ENCODE peak calls at places on chromosomes 2 and 18, in six cellular contexts. One of them, this sample, is unnamed.
A peak's percentile ranks its signal among the peaks of the same experiment; 100 is the strongest.

GRCh38 chr2:151891566-151892194 is 63.5 kb upstream of the ARL5A start:
- DNase-seq in kidney tubule cell: peak; percentile 48
- DNase-seq in stimulated activated CD4-positive, alpha-beta T cell treated with anti-CD3 and anti-CD28 coated beads, Interleukin-1b, Interleukin-23, amount 100 ng/mL, for 24 hours: no peak
- DNase-seq in uterus: no peak
- DNase-seq in mesenchymal stem cell: no peak
- DNase-seq in cerebellum: peak; percentile 72
- DNase-seq in this sample: no peak

GRCh38 chr2:171390941-171391516 is 42.8 kb downstream of the METTL8 start:
- DNase-seq in kidney tubule cell: peak; percentile 55
- DNase-seq in stimulated activated CD4-positive, alpha-beta T cell treated with anti-CD3 and anti-CD28 coated beads, Interleukin-1b, Interleukin-23, amount 100 ng/mL, for 24 hours: no peak
- DNase-seq in uterus: no peak
- DNase-seq in mesenchymal stem cell: no peak
- DNase-seq in cerebellum: no peak
- DNase-seq in this sample: no peak

GRCh38 chr2:45699032-45699658 is 47.7 kb downstream of the PRKCE start:
- DNase-seq in kidney tubule cell: peak; percentile 82
- DNase-seq in stimulated activated CD4-positive, alpha-beta T cell treated with anti-CD3 and anti-CD28 coated beads, Interleukin-1b, Interleukin-23, amount 100 ng/mL, for 24 hours: no peak
- DNase-seq in uterus: no peak
- DNase-seq in mesenchymal stem cell: peak; percentile 79
- DNase-seq in cerebellum: no peak
- DNase-seq in this sample: no peak

GRCh38 chr18:70578480-70578879 is 289.6 kb downstream of the SOCS6 start:
- DNase-seq in kidney tubule cell: no peak
- DNase-seq in stimulated activated CD4-positive, alpha-beta T cell treated with anti-CD3 and anti-CD28 coated beads, Interleukin-1b, Interleukin-23, amount 100 ng/mL, for 24 hours: no peak
- DNase-seq in uterus: no peak
- DNase-seq in mesenchymal stem cell: no peak
- DNase-seq in cerebellum: no peak
- DNase-seq in this sample: no peak

GRCh38 chr2:143575340-143575739 is 446.1 kb downstream of the ARHGAP15 start:
- DNase-seq in kidney tubule cell: peak; percentile 7
- DNase-seq in stimulated activated CD4-positive, alpha-beta T cell treated with anti-CD3 and anti-CD28 coated beads, Interleukin-1b, Interleukin-23, amount 100 ng/mL, for 24 hours: no peak
- DNase-seq in uterus: no peak
- DNase-seq in mesenchymal stem cell: no peak
- DNase-seq in cerebellum: no peak
- DNase-seq in this sample: no peak

GRCh38 chr2:64979744-64980143 is 9.5 kb upstream of the SLC1A4 start:
- DNase-seq in kidney tubule cell: peak; percentile 50
- DNase-seq in stimulated activated CD4-positive, alpha-beta T cell treated with anti-CD3 and anti-CD28 coated beads, Interleukin-1b, Interleukin-23, amount 100 ng/mL, for 24 hours: no peak
- DNase-seq in uterus: no peak
- DNase-seq in mesenchymal stem cell: no peak
- DNase-seq in cerebellum: no peak
- DNase-seq in this sample: no peak

GRCh38 chr2:222310747-222311320 is 12.0 kb upstream of the PAX3 start:
- DNase-seq in kidney tubule cell: no peak
- DNase-seq in stimulated activated CD4-positive, alpha-beta T cell treated with anti-CD3 and anti-CD28 coated beads, Interleukin-1b, Interleukin-23, amount 100 ng/mL, for 24 hours: no peak
- DNase-seq in uterus: no peak
- DNase-seq in mesenchymal stem cell: no peak
- DNase-seq in cerebellum: no peak
- DNase-seq in this sample: no peak

GRCh38 chr2:129661942-129662341 is 317.5 kb upstream of the RAB6C start:
- DNase-seq in kidney tubule cell: no peak
- DNase-seq in stimulated activated CD4-positive, alpha-beta T cell treated with anti-CD3 and anti-CD28 coated beads, Interleukin-1b, Interleukin-23, amount 100 ng/mL, for 24 hours: no peak
- DNase-seq in uterus: no peak
- DNase-seq in mesenchymal stem cell: no peak
- DNase-seq in cerebellum: no peak
- DNase-seq in this sample: no peak

GRCh38 chr2:45612741-45613140 is 1.7 kb upstream of the SRBD1 start:
- DNase-seq in kidney tubule cell: no peak
- DNase-seq in stimulated activated CD4-positive, alpha-beta T cell treated with anti-CD3 and anti-CD28 coated beads, Interleukin-1b, Interleukin-23, amount 100 ng/mL, for 24 hours: no peak
- DNase-seq in uterus: no peak
- DNase-seq in mesenchymal stem cell: peak; percentile 82
- DNase-seq in cerebellum: no peak
- DNase-seq in this sample: no peak

GRCh38 chr2:110105608-110106467 is 9.8 kb downstream of the MALL start:
- DNase-seq in kidney tubule cell: peak; percentile 98
- DNase-seq in stimulated activated CD4-positive, alpha-beta T cell treated with anti-CD3 and anti-CD28 coated beads, Interleukin-1b, Interleukin-23, amount 100 ng/mL, for 24 hours: no peak
- DNase-seq in uterus: no peak
- DNase-seq in mesenchymal stem cell: peak; percentile 63
- DNase-seq in cerebellum: no peak
- DNase-seq in this sample: no peak

GRCh38 chr18:48541026-48541746 is 2.4 kb downstream of the CTIF start:
- DNase-seq in kidney tubule cell: peak; percentile 81
- DNase-seq in stimulated activated CD4-positive, alpha-beta T cell treated with anti-CD3 and anti-CD28 coated beads, Interleukin-1b, Interleukin-23, amount 100 ng/mL, for 24 hours: no peak
- DNase-seq in uterus: peak; percentile 73
- DNase-seq in mesenchymal stem cell: peak; percentile 85
- DNase-seq in cerebellum: peak; percentile 71
- DNase-seq in this sample: peak; percentile 39

GRCh38 chr18:23903971-23904370 is 110.6 kb upstream of the TTC39C start:
- DNase-seq in kidney tubule cell: no peak
- DNase-seq in stimulated activated CD4-positive, alpha-beta T cell treated with anti-CD3 and anti-CD28 coated beads, Interleukin-1b, Interleukin-23, amount 100 ng/mL, for 24 hours: no peak
- DNase-seq in uterus: no peak
- DNase-seq in mesenchymal stem cell: no peak
- DNase-seq in cerebellum: no peak
- DNase-seq in this sample: no peak

GRCh38 chr2:188079176-188079575 is 212.5 kb upstream of the GULP1 start:
- DNase-seq in kidney tubule cell: peak; percentile 91
- DNase-seq in stimulated activated CD4-positive, alpha-beta T cell treated with anti-CD3 and anti-CD28 coated beads, Interleukin-1b, Interleukin-23, amount 100 ng/mL, for 24 hours: no peak
- DNase-seq in uterus: no peak
- DNase-seq in mesenchymal stem cell: peak; percentile 82
- DNase-seq in cerebellum: no peak
- DNase-seq in this sample: no peak

This sample was measured in NCI-H1930.